ENCODE peak calls at places on chromosomes 5 and 9, in six cellular contexts. E is A549, B is IMR-90, Y is K562, J is HepG2, Q is GM12878. T is an unnamed sample.

GRCh38 chr9:30058463-30058862 is 2326.0 kb upstream of the ACO1 start:
- DNase-seq in E (no peak), B (no peak), Y (no peak), J (no peak), Q (no peak), T (no peak)

GRCh38 chr5:80960531-80961375 is 590 bp downstream of the RASGRF2 start:
- DNase-seq in E (peak; percentile 31), B (peak; percentile 21), Y (no peak), J (peak; percentile 18), Q (no peak), T (peak; percentile 26)

GRCh38 chr5:152623951-152624350 is 218.9 kb upstream of the NMUR2 start:
- DNase-seq in E (no peak), B (no peak), Y (no peak), J (no peak), Q (no peak), T (no peak)

GRCh38 chr9:13606576-13606975 is 327.1 kb upstream of the MPDZ start:
- DNase-seq in E (no peak), B (no peak), Y (no peak), J (no peak), Q (no peak), T (no peak)

GRCh38 chr5:93078082-93079038 is 502.7 kb downstream of the NR2F1-AS1 start:
- DNase-seq in E (peak; percentile 33), B (peak; percentile 93), Y (no peak), J (peak; percentile 98), Q (peak; percentile 32), T (no peak)

GRCh38 chr5:42522783-42523182 is 99.5 kb downstream of the GHR start:
- DNase-seq in E (no peak), B (no peak), Y (no peak), J (no peak), Q (no peak), T (no peak)

GRCh38 chr9:70410368-70410767 is 4.1 kb downstream of the KLF9 start:
- DNase-seq in E (no peak), B (peak; percentile 65), Y (no peak), J (no peak), Q (no peak), T (no peak)

GRCh38 chr9:110918316-110919054 is 119.8 kb downstream of the LPAR1 start:
- DNase-seq in E (no peak), B (peak; percentile 89), Y (no peak), J (no peak), Q (no peak), T (no peak)

GRCh38 chr5:100841358-100842076 is 61.6 kb downstream of the ST8SIA4 start:
- DNase-seq in E (no peak), B (no peak), Y (no peak), J (no peak), Q (no peak), T (no peak)

GRCh38 chr5:65032250-65032649 is 263.5 kb downstream of the CWC27 start:
- DNase-seq in E (no peak), B (peak; percentile 100), Y (no peak), J (no peak), Q (no peak), T (no peak)

GRCh38 chr5:14959443-14960119 is 88.0 kb upstream of the ANKH start:
- DNase-seq in E (peak; percentile 41), B (no peak), Y (no peak), J (peak; percentile 30), Q (no peak), T (no peak)

GRCh38 chr5:103237783-103238182 is 20.8 kb upstream of the MACIR start:
- DNase-seq in E (no peak), B (no peak), Y (no peak), J (no peak), Q (no peak), T (no peak)

DNA sequence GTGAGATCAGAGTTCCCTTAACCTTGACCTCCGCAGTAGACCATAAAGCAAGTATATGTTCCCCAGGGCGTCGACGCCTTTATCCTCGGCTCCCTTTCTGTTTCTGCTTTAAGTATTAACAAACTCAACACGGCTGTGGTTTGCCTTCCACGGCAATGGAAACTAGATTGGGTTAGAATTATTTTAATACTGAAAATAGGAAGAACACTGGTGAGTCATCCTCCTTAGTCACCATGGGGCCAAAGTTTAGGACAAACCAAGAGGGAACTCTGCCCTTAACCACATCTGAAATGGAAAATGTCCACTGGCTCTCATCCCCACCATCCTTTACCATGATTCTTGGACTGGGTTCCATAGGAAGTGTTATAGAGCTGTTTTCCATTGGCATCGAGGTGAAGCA is 386.1 kb downstream of the ACTL7B start:
- DNase-seq in E (no peak), B (peak; percentile 76), Y (no peak), J (no peak), Q (no peak), T (no peak)
- TF ChIP-seq BHLHE40 in E (no peak), B (no peak), Y (no peak), J (no peak), Q (no peak), T (no peak)

DNA sequence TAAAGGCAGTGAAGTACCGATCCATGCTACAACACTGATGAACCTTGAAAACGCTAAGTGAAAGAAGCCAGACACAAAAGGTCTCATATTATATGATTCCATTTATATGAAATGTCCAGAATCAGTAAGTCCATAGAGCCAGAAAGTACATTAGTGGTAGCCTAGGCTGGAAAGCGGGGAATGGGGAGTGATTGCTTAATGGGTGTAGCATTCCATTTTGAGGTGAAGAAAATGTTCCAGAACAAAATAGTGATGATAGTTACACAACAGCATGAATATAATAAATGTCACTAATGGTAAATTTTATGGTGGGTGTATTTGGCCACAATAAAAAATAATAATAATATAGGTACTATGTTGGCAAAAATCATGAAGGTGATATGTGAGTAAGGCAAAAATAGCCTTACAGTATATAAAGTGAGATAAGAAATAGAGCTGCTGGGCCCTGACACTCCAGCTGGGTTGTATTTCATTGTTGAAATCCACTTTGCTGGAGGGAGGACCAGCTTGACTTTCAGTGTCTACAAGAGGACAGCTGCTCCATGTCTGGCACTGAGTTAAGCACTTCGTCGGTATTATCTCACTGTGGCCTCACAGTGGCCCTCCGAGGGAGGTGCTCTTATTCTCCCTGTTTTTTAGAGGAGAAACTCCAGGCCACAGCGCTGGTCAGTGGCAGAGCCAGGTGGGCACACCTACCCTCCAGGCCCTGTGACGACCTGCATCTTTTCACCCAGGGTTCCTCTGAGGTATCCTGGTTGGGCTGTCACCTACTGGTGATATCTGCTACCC is 22.4 kb upstream of the ANGPTL2 start:
- DNase-seq in E (no peak), B (no peak), Y (no peak), J (no peak), Q (no peak), T (no peak)
- TF ChIP-seq BHLHE40 in E (no peak), B (no peak), Y (no peak), J (no peak), Q (no peak), T (no peak)

GRCh38 chr5:128172102-128172501 is 88.5 kb downstream of the SLC12A2 start:
- DNase-seq in E (no peak), B (no peak), Y (no peak), J (no peak), Q (no peak), T (no peak)
- TF ChIP-seq BHLHE40 in E (no peak), B (no peak), Y (no peak), J (no peak), Q (no peak), T (no peak)

DNA sequence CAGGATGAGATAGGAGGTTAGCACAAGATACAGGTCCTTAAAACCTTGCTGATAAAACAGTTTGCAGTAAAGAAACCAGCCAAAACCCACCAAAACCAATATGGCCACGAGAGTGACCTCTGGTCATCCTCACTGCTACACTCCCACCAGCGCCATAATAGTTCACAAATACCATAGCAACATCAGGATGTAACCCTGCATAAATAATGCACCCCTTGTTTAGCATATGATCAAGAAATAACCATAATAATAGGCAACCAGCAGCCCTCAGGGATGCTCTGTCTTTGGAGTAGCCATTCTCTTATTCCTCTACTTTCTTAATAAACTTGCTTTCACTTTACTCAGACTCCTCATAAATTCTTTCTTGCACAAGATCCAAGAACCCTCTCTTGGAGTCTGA is 86.9 kb upstream of the PRSS3 start:
- DNase-seq in E (no peak), B (no peak), Y (no peak), J (no peak), Q (no peak), T (no peak)
- TF ChIP-seq BHLHE40 in E (no peak), B (no peak), Y (no peak), J (no peak), Q (no peak), T (no peak)

DNA sequence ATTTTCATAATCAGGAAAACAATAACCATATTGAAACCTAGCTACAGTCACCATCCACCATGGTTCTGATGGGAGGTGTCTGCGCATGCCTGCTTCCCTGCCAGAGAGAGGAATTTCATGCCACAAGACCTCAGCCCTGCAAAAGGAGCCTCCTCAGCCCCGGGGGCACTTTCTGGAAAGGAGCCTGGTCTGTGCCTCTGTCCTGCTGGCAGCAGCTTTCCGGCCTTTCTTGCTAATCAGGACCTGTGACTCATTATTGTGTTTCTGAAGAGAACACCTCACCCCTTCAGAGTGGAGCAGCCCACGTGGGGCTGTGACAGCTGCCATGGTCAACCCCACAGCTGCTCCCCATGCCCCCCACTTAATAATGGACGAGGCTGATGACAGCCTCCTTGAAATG is 64.1 kb upstream of the OLFM1 start:
- DNase-seq in E (no peak), B (no peak), Y (no peak), J (no peak), Q (no peak), T (no peak)
- TF ChIP-seq BHLHE40 in E (no peak), B (no peak), Y (no peak), J (no peak), Q (no peak), T (no peak)

DNA sequence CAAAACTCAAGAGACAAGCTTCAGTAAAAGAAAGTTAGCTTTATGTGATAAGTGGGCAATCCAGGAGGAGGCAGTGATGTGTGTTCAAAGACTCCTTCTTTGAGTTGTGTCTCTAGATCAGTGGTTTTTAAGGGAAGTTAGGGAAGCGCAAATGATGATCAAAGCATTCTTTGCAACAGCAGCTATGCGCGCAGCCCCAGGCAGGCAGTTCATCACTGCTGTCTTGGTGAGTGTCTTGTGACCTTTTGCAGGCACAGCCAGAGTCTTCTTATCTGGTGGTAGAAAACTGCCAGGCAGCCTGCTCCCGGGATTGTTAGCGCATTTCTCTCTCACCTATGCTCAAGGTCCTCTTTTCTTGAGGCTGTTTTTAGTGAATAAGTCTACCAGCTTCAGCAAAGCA is 40.3 kb upstream of the CLK4 start:
- DNase-seq in E (no peak), B (no peak), Y (no peak), J (no peak), Q (no peak), T (no peak)
- TF ChIP-seq BHLHE40 in E (no peak), B (no peak), Y (no peak), J (no peak), Q (no peak), T (no peak)

GRCh38 chr9:137314561-137315560 is 12.8 kb upstream of the NRARP start:
- DNase-seq in E (no peak), B (no peak), Y (no peak), J (no peak), Q (no peak), T (no peak)

GRCh38 chr9:137315581-137316011 is 13.5 kb upstream of the NRARP start:
- DNase-seq in E (no peak), B (no peak), Y (no peak), J (no peak), Q (no peak), T (no peak)

GRCh38 chr9:137317979-137318511 is 16.0 kb upstream of the NRARP start:
- DNase-seq in E (no peak), B (no peak), Y (no peak), J (no peak), Q (no peak), T (no peak)

GRCh38 chr9:137317021-137317978 is 15.2 kb upstream of the NRARP start:
- DNase-seq in E (no peak), B (no peak), Y (no peak), J (no peak), Q (no peak), T (no peak)

GRCh38 chr9:137316012-137316981 is 14.2 kb upstream of the NRARP start:
- DNase-seq in E (peak; percentile 76), B (no peak), Y (peak; percentile 95), J (no peak), Q (no peak), T (no peak)
- TF ChIP-seq BHLHE40 in E (no peak), B (no peak), Y (no peak), J (no peak), Q (peak; percentile 22), T (no peak)

T was measured in HEK293T.